ENCODE peak calls at places on chromosomes 13 and 19, in eight cellular contexts. K is OCI-M1; U is HuH-7; C is NCI-H82; B is ELR; I is activated CD4-positive, alpha-beta T cell treated with anti-CD3 and anti-CD28 coated beads, Interleukin-2, amount 50 U/mL, for 1 hour; M is uterus; V is neuronal stem cell. J is an unnamed sample.

GRCh38 chr19:980133-980998 is 3.8 kb upstream of the WDR18 start:
- DNase-seq in K (peak), U (peak), C (no peak), B (no peak), I (no peak), M (no peak), V (peak), J (no peak)

GRCh38 chr19:45218426-45218825 is 26.8 kb downstream of the EXOC3L2 start:
- DNase-seq in K (no peak), U (no peak), C (no peak), B (no peak), I (no peak), M (no peak), V (no peak), J (no peak)

GRCh38 chr13:76980075-76980718 is 11.7 kb upstream of the CLN5 start:
- DNase-seq in K (peak), U (peak), C (peak), B (peak), I (peak), M (peak), V (peak), J (peak)

GRCh38 chr13:98458431-98458830 is 118.5 kb downstream of the STK24 start:
- DNase-seq in K (no peak), U (no peak), C (no peak), B (no peak), I (no peak), M (no peak), V (no peak), J (no peak)

GRCh38 chr13:110445183-110445582 is 116.3 kb downstream of the RAB20 start:
- DNase-seq in K (no peak), U (no peak), C (no peak), B (peak), I (no peak), M (no peak), V (no peak), J (no peak)

GRCh38 chr19:42657551-42657950 is 62.8 kb upstream of the CEACAM8 start:
- DNase-seq in K (no peak), U (no peak), C (no peak), B (peak), I (no peak), M (no peak), V (no peak), J (no peak)

GRCh38 chr19:19105365-19106060 is 32.8 kb downstream of the TMEM161A start:
- DNase-seq in K (no peak), U (peak), C (peak), B (peak), I (no peak), M (peak), V (peak), J (no peak)

GRCh38 chr19:16457195-16457953 is 14.4 kb downstream of the EPS15L1 start:
- DNase-seq in K (no peak), U (no peak), C (peak), B (peak), I (no peak), M (peak), V (no peak), J (no peak)

GRCh38 chr13:87677334-87678234 is 6.4 kb downstream of the SLITRK5 start:
- DNase-seq in K (peak), U (no peak), C (no peak), B (no peak), I (no peak), M (no peak), V (peak), J (peak)

GRCh38 chr13:75139291-75139690 is 342.7 kb downstream of the TBC1D4 start:
- DNase-seq in K (peak), U (no peak), C (no peak), B (no peak), I (no peak), M (no peak), V (no peak), J (no peak)

GRCh38 chr19:51706885-51707284 is 13.8 kb downstream of the SPACA6 start:
- DNase-seq in K (no peak), U (no peak), C (no peak), B (no peak), I (no peak), M (no peak), V (no peak), J (no peak)

GRCh38 chr13:91228083-91228482 is 119.4 kb upstream of the MIR17HG start:
- DNase-seq in K (peak), U (no peak), C (no peak), B (no peak), I (no peak), M (no peak), V (no peak), J (no peak)

GRCh38 chr19:33394006-33394722 is 20.7 kb downstream of the CEBPG start:
- DNase-seq in K (no peak), U (peak), C (no peak), B (peak), I (no peak), M (peak), V (no peak), J (no peak)

GRCh38 chr19:33032218-33032781 is 32.4 kb downstream of the RHPN2 start:
- DNase-seq in K (no peak), U (peak), C (no peak), B (no peak), I (no peak), M (no peak), V (no peak), J (no peak)

GRCh38 chr13:20370815-20371421 is 138.8 kb upstream of the GJB6 start:
- DNase-seq in K (no peak), U (no peak), C (no peak), B (no peak), I (no peak), M (no peak), V (no peak), J (no peak)

GRCh38 chr19:4436231-4436630 is 21.4 kb downstream of the UBXN6 start:
- DNase-seq in K (no peak), U (no peak), C (no peak), B (no peak), I (no peak), M (no peak), V (no peak), J (no peak)

GRCh38 chr19:41098762-41099161 is 10.5 kb downstream of the CYP2A13 start:
- DNase-seq in K (no peak), U (no peak), C (no peak), B (no peak), I (no peak), M (no peak), V (no peak), J (no peak)

GRCh38 chr19:2334986-2335846 is 6.7 kb downstream of the SPPL2B start:
- DNase-seq in K (no peak), U (no peak), C (no peak), B (no peak), I (no peak), M (no peak), V (no peak), J (no peak)

GRCh38 chr19:44303305-44303704 is 1.5 kb downstream of the ZNF235 start:
- DNase-seq in K (no peak), U (no peak), C (peak), B (peak), I (no peak), M (no peak), V (no peak), J (no peak)

GRCh38 chr19:41995959-41996797 is 2.1 kb upstream of the ATP1A3 start:
- DNase-seq in K (peak), U (no peak), C (peak), B (peak), I (no peak), M (no peak), V (peak), J (no peak)

GRCh38 chr13:36447501-36447900 is 15.2 kb downstream of the CCNA1 start:
- DNase-seq in K (no peak), U (no peak), C (no peak), B (no peak), I (no peak), M (peak), V (no peak), J (no peak)

GRCh38 chr19:6667114-6667627 is 2.8 kb downstream of the TNFSF14 start:
- DNase-seq in K (no peak), U (no peak), C (no peak), B (no peak), I (peak), M (no peak), V (no peak), J (peak)

GRCh38 chr19:30563691-30564090 is 191.5 kb downstream of the ZNF536 start:
- DNase-seq in K (no peak), U (no peak), C (no peak), B (no peak), I (no peak), M (no peak), V (no peak), J (no peak)

GRCh38 chr19:17248011-17248776 is 2.5 kb upstream of the NR2F6 start:
- DNase-seq in K (no peak), U (peak), C (peak), B (no peak), I (no peak), M (no peak), V (no peak), J (no peak)

GRCh38 chr19:14517840-14518505 is at the start of gene DNAJB1:
- DNase-seq in K (peak), U (peak), C (peak), B (peak), I (peak), M (peak), V (no peak), J (peak)

GRCh38 chr19:46898731-46899130 is 37.9 kb downstream of the ARHGAP35 start:
- DNase-seq in K (no peak), U (no peak), C (no peak), B (peak), I (no peak), M (peak), V (no peak), J (no peak)

GRCh38 chr13:83065136-83065535 is 817.1 kb downstream of the SLITRK1 start:
- DNase-seq in K (no peak), U (no peak), C (no peak), B (peak), I (no peak), M (peak), V (no peak), J (no peak)

GRCh38 chr13:113839536-113840204 is 24.2 kb downstream of the GAS6 start:
- DNase-seq in K (no peak), U (no peak), C (no peak), B (no peak), I (no peak), M (no peak), V (no peak), J (no peak)

GRCh38 chr13:31540316-31540715 is 199.0 kb upstream of the RXFP2 start:
- DNase-seq in K (no peak), U (no peak), C (no peak), B (peak), I (no peak), M (no peak), V (no peak), J (no peak)

GRCh38 chr13:72911988-72912387 is 130.1 kb downstream of the PIBF1 start:
- DNase-seq in K (no peak), U (no peak), C (no peak), B (no peak), I (no peak), M (no peak), V (no peak), J (no peak)

GRCh38 chr13:102814793-102815192 is 15.9 kb downstream of the BIVM start:
- DNase-seq in K (no peak), U (no peak), C (no peak), B (no peak), I (no peak), M (no peak), V (no peak), J (no peak)

GRCh38 chr19:35818445-35818844 is 5.8 kb upstream of the PRODH2 start:
- DNase-seq in K (no peak), U (no peak), C (no peak), B (no peak), I (no peak), M (no peak), V (no peak), J (no peak)

GRCh38 chr13:95536629-95537241 is 15.8 kb upstream of the CLDN10 start:
- DNase-seq in K (peak), U (no peak), C (peak), B (peak), I (no peak), M (no peak), V (no peak), J (no peak)

GRCh38 chr19:54105796-54106195 is 3.1 kb downstream of the NDUFA3 start:
- DNase-seq in K (no peak), U (no peak), C (no peak), B (no peak), I (no peak), M (no peak), V (no peak), J (no peak)

GRCh38 chr19:30846102-30846501 is 473.9 kb downstream of the ZNF536 start:
- DNase-seq in K (no peak), U (no peak), C (no peak), B (no peak), I (no peak), M (no peak), V (no peak), J (no peak)

J was measured in activated gamma-delta T cell treated with Interleukin-2 at 50 U/mL for 16 hours.